ENCODE peak calls at places on chromosomes 6 and 20, in four cellular contexts. W is neural progenitor cell; N is upper lobe of left lung; C is activated naive CD4-positive, alpha-beta T cell treated with anti-CD3 and anti-CD28 coated beads for 36 hours. X is an unnamed sample.

GRCh38 chr20:63232235-63233060 is 3.3 kb upstream of the BIRC7 start:
- DNase-seq in W (no peak), N (no peak), C (no peak), X (no peak)

GRCh38 chr20:24502184-24502583 is 32.8 kb downstream of the SYNDIG1 start:
- DNase-seq in W (no peak), N (no peak), C (no peak), X (no peak)

GRCh38 chr20:39081255-39081654 is 119.1 kb downstream of the DHX35 start:
- DNase-seq in W (peak), N (peak), C (peak), X (peak)

GRCh38 chr6:1618305-1619105 is 8.8 kb downstream of the FOXC1 start:
- DNase-seq in W (peak), N (no peak), C (no peak), X (no peak)

GRCh38 chr6:13813621-13814175 is 659 bp downstream of the MCUR1 start:
- DNase-seq in W (peak), N (peak), C (no peak), X (peak)

GRCh38 chr6:105192707-105193465 is 13.1 kb upstream of the POPDC3 start:
- DNase-seq in W (no peak), N (no peak), C (no peak), X (no peak)

GRCh38 chr20:13883425-13883824 is 98.6 kb downstream of the NDUFAF5 start:
- DNase-seq in W (no peak), N (no peak), C (no peak), X (no peak)

GRCh38 chr6:90000864-90001731 is 106.8 kb downstream of the GJA10 start:
- DNase-seq in W (no peak), N (no peak), C (peak), X (no peak)

GRCh38 chr20:38747495-38748096 is 664 bp upstream of the ACTR5 start:
- DNase-seq in W (no peak), N (no peak), C (no peak), X (no peak)

GRCh38 chr6:106377061-106377540 is 16.6 kb downstream of the CRYBG1 start:
- DNase-seq in W (no peak), N (no peak), C (no peak), X (no peak)

GRCh38 chr6:170266061-170266825 is 24.6 kb downstream of the DLL1 start:
- DNase-seq in W (peak), N (peak), C (no peak), X (peak)

GRCh38 chr6:134795696-134796095 is 154.2 kb downstream of the ALDH8A1 start:
- DNase-seq in W (peak), N (no peak), C (no peak), X (no peak)

GRCh38 chr6:71886184-71887005 is at the start of gene RIMS1:
- DNase-seq in W (peak), N (no peak), C (no peak), X (no peak)

GRCh38 chr20:37185681-37186080 is 6.3 kb upstream of the MROH8 start:
- DNase-seq in W (no peak), N (no peak), C (no peak), X (no peak)

GRCh38 chr6:117601811-117602150 is 530 bp downstream of the GOPC start:
- DNase-seq in W (no peak), N (peak), C (peak), X (no peak)

GRCh38 chr6:29967379-29968010 is 25.2 kb downstream of the HLA-A start:
- DNase-seq in W (peak), N (peak), C (no peak), X (peak)

GRCh38 chr6:32558426-32559057 is 28.5 kb upstream of the HLA-DRB5 start:
- DNase-seq in W (no peak), N (no peak), C (peak), X (no peak)

GRCh38 chr6:11575408-11576033 is 38.0 kb downstream of the TMEM170B start:
- DNase-seq in W (peak), N (peak), C (peak), X (no peak)